ENCODE peak calls at places on chromosomes 12 and 14, in four cellular contexts. O is activated gamma-delta T cell; R is astrocyte of the cerebellum; M is stimulated activated CD4-positive, alpha-beta T cell treated with anti-CD3 and anti-CD28 coated beads, Interleukin-2, amount 100 ng/mL, for 48 hours. A is an unnamed sample.

GRCh38 chr14:92675421-92675820 is 73.0 kb downstream of the LGMN start:
- DNase-seq in O (no peak), R (no peak), M (no peak), A (no peak)

GRCh38 chr14:79254069-79254775 is 957.1 kb downstream of the DIO2 start:
- DNase-seq in O (no peak), R (peak; percentile 4), M (no peak), A (peak; percentile 7)

GRCh38 chr12:101963703-101964102 is 86.3 kb downstream of the DRAM1 start:
- DNase-seq in O (no peak), R (no peak), M (no peak), A (no peak)

GRCh38 chr12:69309461-69309860 is 38.7 kb upstream of the LYZ start:
- DNase-seq in O (no peak), R (no peak), M (no peak), A (no peak)

GRCh38 chr12:3364226-3364625 is 126.8 kb upstream of the PRMT8 start:
- DNase-seq in O (no peak), R (no peak), M (no peak), A (no peak)

GRCh38 chr14:93669632-93670031 is 118.7 kb downstream of the PRIMA1 start:
- DNase-seq in O (no peak), R (no peak), M (no peak), A (no peak)

GRCh38 chr14:54570651-54571415 is 3.9 kb downstream of the SAMD4A start:
- DNase-seq in O (no peak), R (peak; percentile 40), M (no peak), A (peak; percentile 70)

GRCh38 chr14:71645656-71646055 is 286.6 kb upstream of the RGS6 start:
- DNase-seq in O (no peak), R (no peak), M (no peak), A (peak; percentile 88)